ENCODE peak calls at places on chromosome 5, in nine cellular contexts. V is OCI-LY7, J is MM.1S, F is PC-3, E is GM23338, K is GM23248, R is neural progenitor cell, L is hepatocyte, Q is SK-N-SH. D is an unnamed sample.

GRCh38 chr5:138452720-138453119 is 12.6 kb upstream of the EGR1 start:
- DNase-seq in F (no peak), V (no peak), K (no peak), J (no peak), E (no peak), R (no peak), Q (no peak), L (no peak), D (no peak)

GRCh38 chr5:32024751-32025150 is 149.4 kb downstream of the GOLPH3 start:
- DNase-seq in J (no peak), K (no peak), E (no peak), Q (no peak), L (no peak), F (no peak), R (no peak), V (no peak), D (no peak)

GRCh38 chr5:102911973-102912372 is 156.9 kb downstream of the PAM start:
- DNase-seq in R (no peak), F (peak), J (no peak), Q (no peak), V (no peak), E (no peak), K (peak), L (no peak), D (peak)

GRCh38 chr5:40409600-40409999 is 270.1 kb upstream of the PTGER4 start:
- DNase-seq in V (no peak), K (no peak), Q (no peak), J (no peak), R (no peak), F (no peak), L (no peak), E (no peak), D (no peak)

GRCh38 chr5:178388381-178389030 is 155.9 kb upstream of the PHYKPL start:
- DNase-seq in J (no peak), Q (peak), R (no peak), E (no peak), L (peak), F (no peak), V (no peak), K (peak), D (no peak)

GRCh38 chr5:102638912-102639652 is 116.0 kb upstream of the PAM start:
- DNase-seq in F (peak), V (no peak), L (no peak), E (no peak), Q (no peak), J (no peak), R (no peak), K (peak), D (no peak)

GRCh38 chr5:105905392-105905791 is 1765.3 kb downstream of the EFNA5 start:
- DNase-seq in L (no peak), E (no peak), Q (no peak), K (no peak), V (no peak), J (no peak), R (no peak), F (peak), D (no peak)

GRCh38 chr5:10324519-10325370 is 17.0 kb upstream of the CMBL start:
- DNase-seq in R (no peak), J (no peak), V (no peak), E (no peak), K (no peak), L (no peak), F (peak), Q (no peak), D (no peak)

GRCh38 chr5:34930527-34930844 is 1.1 kb downstream of the DNAJC21 start:
- DNase-seq in F (peak), E (no peak), V (no peak), K (peak), J (no peak), R (no peak), Q (no peak), L (no peak), D (no peak)

GRCh38 chr5:176550275-176550831 is 1.2 kb downstream of the CDHR2 start:
- DNase-seq in L (no peak), J (peak), R (no peak), F (no peak), V (peak), E (no peak), K (no peak), Q (no peak), D (no peak)

GRCh38 chr5:73274870-73275756 is 102.1 kb downstream of the TMEM174 start:
- DNase-seq in L (peak), K (peak), J (no peak), Q (no peak), V (no peak), E (no peak), F (no peak), R (no peak), D (no peak)

GRCh38 chr5:154757647-154758406 is 2.6 kb downstream of the LARP1 start:
- DNase-seq in K (peak), E (no peak), J (no peak), Q (no peak), L (no peak), R (peak), F (peak), V (peak), D (no peak)

GRCh38 chr5:31291323-31291854 is 97.9 kb downstream of the CDH6 start:
- DNase-seq in L (no peak), R (peak), V (no peak), K (peak), Q (peak), F (peak), J (no peak), E (peak), D (no peak)

GRCh38 chr5:90932052-90932699 is 373.6 kb downstream of the ADGRV1 start:
- DNase-seq in F (peak), V (peak), K (peak), L (peak), J (peak), R (peak), Q (peak), E (peak), D (peak)

GRCh38 chr5:62460578-62460983 is 48.0 kb downstream of the IPO11 start:
- DNase-seq in J (peak), E (peak), F (peak), L (peak), K (peak), Q (peak), V (peak), R (peak), D (no peak)

GRCh38 chr5:37786855-37787254 is 53.0 kb downstream of the GDNF start:
- DNase-seq in J (no peak), Q (no peak), E (no peak), K (peak), F (peak), V (no peak), R (no peak), L (no peak), D (no peak)

GRCh38 chr5:154557548-154557947 is 79.5 kb upstream of the HAND1 start:
- DNase-seq in F (no peak), E (no peak), K (no peak), Q (no peak), L (no peak), J (no peak), R (no peak), V (no peak), D (no peak)

GRCh38 chr5:143213231-143213850 is 190.1 kb downstream of the NR3C1 start:
- DNase-seq in K (peak), F (no peak), E (no peak), L (peak), Q (no peak), R (no peak), J (no peak), V (no peak), D (no peak)

DNA sequence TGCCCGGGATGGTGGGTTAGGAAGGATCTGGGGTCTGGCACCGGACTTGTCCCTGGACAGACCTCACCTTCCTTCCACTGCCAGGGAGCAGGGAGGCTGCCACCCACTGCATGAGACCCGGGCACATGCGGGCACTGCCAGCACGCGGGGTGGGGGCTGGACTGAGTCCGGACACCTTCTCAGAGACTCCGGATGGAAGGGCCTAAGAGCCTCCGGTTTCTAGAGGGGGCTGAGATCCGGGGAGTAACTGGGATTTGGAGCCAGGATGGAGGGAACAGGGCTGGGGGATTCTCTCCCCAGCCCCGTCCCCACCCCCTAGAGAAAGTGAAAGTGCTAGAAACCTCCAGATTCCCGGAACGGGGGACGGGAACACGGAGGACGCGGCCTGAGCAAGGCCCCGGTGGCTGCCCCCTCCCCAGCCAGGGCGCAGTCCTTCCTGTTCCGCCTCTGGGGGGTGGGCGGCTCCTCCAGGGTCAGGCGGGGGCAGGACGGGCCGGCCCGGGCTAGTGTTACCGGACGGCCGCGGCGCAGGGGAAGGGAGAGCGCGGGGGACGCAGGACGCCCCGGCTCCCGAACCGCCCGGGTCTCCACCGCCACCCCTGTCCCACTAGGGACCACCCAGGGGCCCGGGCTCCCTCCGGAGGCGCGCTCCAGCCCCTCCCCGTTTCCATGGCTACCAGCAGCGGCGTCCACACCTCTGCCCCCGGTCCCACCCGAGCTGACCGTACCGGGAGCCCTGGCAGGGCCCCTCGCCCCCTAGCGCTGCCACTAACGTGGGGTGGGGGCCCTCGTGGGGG is 735 bp downstream of the SLC12A7 start:
- DNase-seq in E (peak), K (peak), Q (peak), L (peak), V (no peak), R (peak), F (peak), J (no peak), D (no peak)
- TF ChIP-seq EZH2phosphoT487 in E (no peak), K (no peak), Q (no peak), L (no peak), V (no peak), R (no peak), F (no peak), J (no peak), D (no peak)

GRCh38 chr5:13572188-13572587 is 372.3 kb downstream of the DNAH5 start:
- DNase-seq in V (no peak), L (no peak), Q (no peak), E (no peak), R (no peak), J (no peak), F (no peak), K (no peak), D (no peak)

GRCh38 chr5:13569088-13569715 is 375.3 kb downstream of the DNAH5 start:
- DNase-seq in L (no peak), Q (no peak), K (no peak), E (no peak), F (no peak), R (no peak), V (no peak), J (no peak), D (no peak)

GRCh38 chr5:13566903-13567339 is 377.6 kb downstream of the DNAH5 start:
- DNase-seq in Q (no peak), J (no peak), F (peak), L (peak), V (no peak), E (peak), R (no peak), K (peak), D (no peak)

GRCh38 chr5:13567819-13568218 is 376.7 kb downstream of the DNAH5 start:
- DNase-seq in R (no peak), J (no peak), E (no peak), K (peak), F (peak), V (no peak), L (no peak), Q (no peak), D (no peak)
- TF ChIP-seq EZH2phosphoT487 in R (no peak), J (no peak), E (no peak), K (peak), F (no peak), V (no peak), L (no peak), Q (no peak), D (no peak)

DNA sequence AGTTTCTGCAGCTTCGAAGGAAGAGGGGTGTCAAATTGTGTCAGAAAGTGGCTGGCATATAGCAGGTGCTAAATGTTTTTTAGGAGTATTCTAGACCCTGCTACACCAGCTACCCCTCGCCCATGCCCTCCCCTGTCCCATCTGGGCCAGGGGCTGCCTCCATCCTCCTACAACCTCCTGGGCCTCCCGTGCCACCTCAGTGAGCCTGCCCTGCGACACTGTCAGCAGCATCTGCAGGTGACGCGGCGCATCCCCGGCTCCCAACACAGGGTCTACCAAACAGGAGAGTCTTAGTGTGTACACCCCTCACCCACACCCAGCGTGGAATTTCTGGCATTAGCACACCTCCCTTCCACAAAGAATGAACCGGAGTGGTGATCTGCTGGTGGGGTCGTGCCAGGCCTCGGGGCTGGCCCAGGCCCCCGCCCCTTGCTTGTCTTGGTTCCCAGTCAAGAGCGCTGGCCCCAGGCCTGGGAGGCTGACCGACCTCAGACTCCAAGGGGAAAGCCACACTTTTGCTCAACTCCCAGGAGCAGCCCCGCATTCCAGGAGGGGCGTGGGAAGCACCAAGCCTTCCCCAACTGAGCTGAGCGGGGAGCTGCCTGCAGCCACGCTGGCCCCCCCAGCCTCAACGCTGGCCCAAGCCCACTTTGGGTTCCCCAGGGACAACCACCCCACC is 55.2 kb downstream of the NEURL1B start:
- DNase-seq in R (no peak), F (no peak), Q (no peak), J (no peak), V (no peak), K (no peak), E (no peak), L (no peak), D (no peak)
- TF ChIP-seq EZH2phosphoT487 in R (no peak), F (no peak), Q (no peak), J (no peak), V (no peak), K (no peak), E (no peak), L (no peak), D (no peak)

GRCh38 chr5:125257057-125257970 is 510.9 kb upstream of the ZNF608 start:
- DNase-seq in K (peak), V (no peak), L (no peak), E (no peak), Q (peak), J (no peak), R (no peak), F (no peak), D (no peak)
- TF ChIP-seq EZH2phosphoT487 in K (no peak), V (no peak), L (no peak), E (no peak), Q (no peak), J (no peak), R (no peak), F (no peak), D (no peak)

DNA sequence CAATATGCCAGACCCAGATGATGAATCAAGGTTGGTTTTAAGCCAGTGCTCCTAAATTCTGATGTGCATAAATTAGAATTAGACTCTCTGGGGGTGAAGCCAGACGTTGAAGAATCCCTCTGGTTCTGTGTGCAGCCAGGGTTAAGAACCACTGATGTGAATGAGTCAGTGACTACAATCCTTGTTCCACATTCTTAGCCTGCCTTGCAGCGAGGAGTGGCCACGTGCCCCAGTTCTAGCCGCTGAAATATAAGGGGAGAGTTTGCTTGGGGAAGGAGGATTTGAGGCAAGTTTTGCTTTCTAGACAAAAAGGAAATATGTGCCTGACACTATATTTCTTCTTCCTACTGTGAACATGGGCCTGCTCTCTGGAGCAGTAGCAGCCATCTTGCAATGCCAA is 34.2 kb upstream of the MSH3 start:
- DNase-seq in E (no peak), Q (no peak), J (no peak), K (peak), R (no peak), F (no peak), V (no peak), L (no peak), D (no peak)
- TF ChIP-seq EZH2phosphoT487 in E (no peak), Q (no peak), J (no peak), K (no peak), R (no peak), F (no peak), V (no peak), L (no peak), D (no peak)

GRCh38 chr5:57834829-57835554 is 352.4 kb upstream of the ACTBL2 start:
- DNase-seq in Q (peak), V (no peak), J (no peak), K (no peak), F (no peak), L (peak), R (peak), E (peak), D (no peak)
- TF ChIP-seq EZH2phosphoT487 in Q (no peak), V (no peak), J (no peak), K (no peak), F (no peak), L (no peak), R (no peak), E (no peak), D (no peak)

D was measured in HCT116.